ENCODE peak calls at places on chromosomes 13 and 19, in six cellular contexts. M is SK-N-DZ; A is CD4-positive, CD25-positive, alpha-beta regulatory T cell; V is astrocyte of the spinal cord; R is NCI-H2081; I is EH. D is an unnamed sample.

GRCh38 chr13:43227721-43228120 is 204.3 kb downstream of the DNAJC15 start:
- DNase-seq in A (no peak), V (no peak), M (no peak), R (no peak), I (peak; percentile 71), D (no peak)

GRCh38 chr19:13150919-13151604 is 851 bp downstream of the IER2 start:
- DNase-seq in I (no peak), R (no peak), M (no peak), V (no peak), A (peak; percentile 45), D (peak; percentile 23)

GRCh38 chr19:1650627-1651009 is 1.8 kb downstream of the TCF3 start:
- DNase-seq in M (no peak), I (peak; percentile 24), V (peak; percentile 28), R (no peak), A (peak; percentile 52), D (peak; percentile 31)

GRCh38 chr19:55319786-55320185 is 5.4 kb downstream of the TMEM150B start:
- DNase-seq in M (peak; percentile 33), R (peak; percentile 37), A (no peak), V (peak; percentile 30), I (peak; percentile 60), D (no peak)

GRCh38 chr13:38630780-38631179 is 56.1 kb upstream of the FREM2 start:
- DNase-seq in A (no peak), I (peak; percentile 18), R (no peak), V (no peak), M (no peak), D (no peak)

GRCh38 chr13:74056829-74057564 is 77.2 kb downstream of the KLF12 start:
- DNase-seq in M (peak; percentile 25), I (no peak), A (no peak), R (peak; percentile 7), V (no peak), D (no peak)

GRCh38 chr13:87677334-87678234 is 6.4 kb downstream of the SLITRK5 start:
- DNase-seq in M (no peak), I (no peak), A (peak; percentile 4), R (peak; percentile 53), V (peak; percentile 27), D (no peak)

GRCh38 chr13:64928704-64929499 is 2301.2 kb downstream of the PCDH9 start:
- DNase-seq in R (no peak), V (peak; percentile 91), M (no peak), I (peak; percentile 90), A (no peak), D (no peak)

GRCh38 chr19:39970424-39970673 is 616 bp upstream of the PSMC4 start:
- DNase-seq in R (peak; percentile 43), I (no peak), V (no peak), M (no peak), A (no peak), D (peak; percentile 34)

GRCh38 chr19:18932216-18932841 is 8.7 kb downstream of the HOMER3 start:
- DNase-seq in M (no peak), R (peak; percentile 27), A (peak; percentile 74), I (peak; percentile 49), V (peak; percentile 54), D (peak; percentile 95)

GRCh38 chr19:55098716-55099556 is 18.5 kb downstream of the PPP1R12C start:
- DNase-seq in R (no peak), I (no peak), A (no peak), V (no peak), M (no peak), D (no peak)

GRCh38 chr13:46146898-46147297 is 35.1 kb downstream of the LCP1 start:
- DNase-seq in I (peak; percentile 15), V (no peak), R (no peak), M (peak; percentile 68), A (no peak), D (no peak)

GRCh38 chr13:74142257-74142656 is 8.1 kb upstream of the KLF12 start:
- DNase-seq in R (no peak), I (no peak), M (no peak), V (no peak), A (no peak), D (no peak)

GRCh38 chr13:30607908-30608307 is 9.8 kb upstream of the USPL1 start:
- DNase-seq in V (no peak), R (no peak), M (no peak), A (peak; percentile 89), I (no peak), D (peak; percentile 64)

GRCh38 chr19:29098863-29099481 is 114.0 kb downstream of the UQCRFS1 start:
- DNase-seq in A (no peak), I (peak; percentile 90), M (no peak), R (no peak), V (no peak), D (no peak)

GRCh38 chr13:35672611-35673010 is 196.1 kb upstream of the MAB21L1 start:
- DNase-seq in A (no peak), I (peak; percentile 74), M (peak; percentile 75), R (no peak), V (no peak), D (no peak)

GRCh38 chr13:19759669-19760068 is 23.1 kb downstream of the PSPC1 start:
- DNase-seq in M (no peak), A (no peak), V (no peak), R (no peak), I (peak; percentile 30), D (no peak)

GRCh38 chr13:94309997-94310842 is 169.3 kb downstream of the DCT start:
- DNase-seq in V (peak; percentile 76), I (peak; percentile 92), M (no peak), R (no peak), A (no peak), D (no peak)

GRCh38 chr19:45070214-45070613 is 6.1 kb downstream of the ZNF296 start:
- DNase-seq in M (no peak), I (no peak), R (no peak), V (no peak), A (no peak), D (no peak)

GRCh38 chr13:43387880-43388279 is 364.5 kb downstream of the DNAJC15 start:
- DNase-seq in I (no peak), M (no peak), A (no peak), V (no peak), R (no peak), D (no peak)

GRCh38 chr19:20664917-20665781 is 3.8 kb upstream of the ZNF626 start:
- DNase-seq in A (no peak), V (no peak), I (peak; percentile 4), R (no peak), M (no peak), D (no peak)